ENCODE peak calls at places on chromosome 11, in five cellular contexts. W is foreskin keratinocyte; N is CD4-positive, alpha-beta T cell; T is stimulated activated CD4-positive, alpha-beta T cell treated with anti-CD3 and anti-CD28 coated beads, Interleukin-15, amount 100 ng/mL, for 48 hours; Z is NCI-H345. L is an unnamed sample.

GRCh38 chr11:13772223-13773046 is 104.0 kb downstream of the FAR1 start:
- DNase-seq in T (no peak), N (no peak), Z (peak; percentile 83), W (peak; percentile 33), L (peak; percentile 35)

GRCh38 chr11:98979212-98979611 is 41.5 kb upstream of the CNTN5 start:
- DNase-seq in T (no peak), Z (peak; percentile 82), W (no peak), N (no peak), L (no peak)

GRCh38 chr11:76339217-76339616 is 41.7 kb downstream of the THAP12 start:
- DNase-seq in T (no peak), W (no peak), Z (no peak), N (no peak), L (no peak)

GRCh38 chr11:128289048-128289447 is 298.3 kb downstream of the ETS1 start:
- DNase-seq in N (no peak), T (peak; percentile 37), Z (no peak), W (no peak), L (peak; percentile 47)

GRCh38 chr11:114358711-114359110 is 41.6 kb downstream of the C11orf71 start:
- DNase-seq in W (no peak), N (no peak), T (no peak), Z (no peak), L (no peak)

GRCh38 chr11:36027731-36028130 is 83.9 kb downstream of the LDLRAD3 start:
- DNase-seq in Z (no peak), T (no peak), N (no peak), W (no peak), L (no peak)

GRCh38 chr11:1546077-1546535 is 26.0 kb downstream of the DUSP8 start:
- DNase-seq in Z (peak; percentile 25), W (no peak), N (no peak), T (no peak), L (no peak)

GRCh38 chr11:134333951-134334350 is 2.2 kb downstream of the GLB1L2 start:
- DNase-seq in N (no peak), Z (no peak), T (no peak), W (no peak), L (no peak)

GRCh38 chr11:130902380-130902779 is 13.9 kb downstream of the SNX19 start:
- DNase-seq in N (no peak), W (no peak), T (no peak), Z (no peak), L (no peak)

GRCh38 chr11:114036156-114036811 is 23.2 kb upstream of the ZBTB16 start:
- DNase-seq in W (no peak), N (peak; percentile 25), Z (peak; percentile 24), T (no peak), L (no peak)

GRCh38 chr11:13450832-13451397 is 12.1 kb downstream of the BTBD10 start:
- DNase-seq in T (no peak), Z (no peak), N (no peak), W (no peak), L (no peak)

GRCh38 chr11:124724854-124725718 is 14.7 kb upstream of the NRGN start:
- DNase-seq in T (no peak), N (no peak), W (no peak), Z (no peak), L (no peak)

GRCh38 chr11:17867346-17867745 is 132.8 kb downstream of the KCNC1 start:
- DNase-seq in Z (no peak), T (no peak), N (no peak), W (no peak), L (no peak)

GRCh38 chr11:123451183-123451907 is 21.3 kb downstream of the GRAMD1B start:
- DNase-seq in W (no peak), T (no peak), Z (no peak), N (no peak), L (no peak)

GRCh38 chr11:130721736-130722135 is 194.5 kb downstream of the SNX19 start:
- DNase-seq in W (peak; percentile 14), T (no peak), N (no peak), Z (no peak), L (no peak)

GRCh38 chr11:28976012-28976800 is 868.0 kb downstream of the METTL15 start:
- DNase-seq in W (no peak), N (no peak), Z (no peak), T (no peak), L (no peak)

GRCh38 chr11:79762271-79762935 is 321.6 kb upstream of the TENM4 start:
- DNase-seq in N (no peak), T (no peak), W (no peak), Z (no peak), L (no peak)

GRCh38 chr11:105215528-105215927 is 76.0 kb upstream of the CARD18 start:
- DNase-seq in N (no peak), Z (no peak), W (no peak), T (no peak), L (no peak)

GRCh38 chr11:64969209-64969608 is 2.7 kb downstream of the MAJIN start:
- DNase-seq in N (no peak), T (no peak), Z (no peak), W (peak; percentile 85), L (no peak)

GRCh38 chr11:80967649-80968048 is 1526.8 kb upstream of the TENM4 start:
- DNase-seq in N (no peak), W (no peak), T (no peak), Z (no peak), L (no peak)

GRCh38 chr11:844693-845644 is 2.3 kb downstream of the TSPAN4 start:
- DNase-seq in Z (no peak), T (no peak), N (no peak), W (no peak), L (no peak)